ENCODE peak calls at places on chromosomes 7 and 10, in ten cellular contexts. L is GM23338; Q is GM23248; W is thyroid gland; Y is lower lobe of right lung; M is SJSA1; D is Panc1; N is thoracic aorta; K is kidney; F is CD8-positive, alpha-beta memory T cell. O is an unnamed sample.
A peak's percentile ranks its signal among the peaks of the same experiment; 100 is the strongest.

GRCh38 chr10:110036640-110037039 is 28.9 kb downstream of the ADD3 start:
- DNase-seq in F (no peak), Q (no peak), K (no peak), M (no peak), N (no peak), Y (no peak), W (no peak), D (no peak), L (no peak), O (no peak)

GRCh38 chr7:71868797-71869196 is 543.3 kb downstream of the CALN1 start:
- DNase-seq in F (no peak), K (no peak), D (peak; percentile 10), N (no peak), W (no peak), Y (no peak), L (no peak), M (peak; percentile 43), Q (peak; percentile 26), O (no peak)

GRCh38 chr7:8362723-8363369 is 70.6 kb upstream of the NXPH1 start:
- DNase-seq in M (no peak), W (no peak), Q (no peak), D (no peak), Y (no peak), K (no peak), L (peak; percentile 84), F (no peak), N (no peak), O (no peak)

GRCh38 chr10:58641095-58641531 is 128.4 kb downstream of the BICC1 start:
- DNase-seq in L (peak; percentile 40), Y (no peak), K (no peak), Q (peak; percentile 96), D (no peak), F (no peak), N (no peak), W (peak; percentile 6), M (peak; percentile 91), O (no peak)

GRCh38 chr7:66958708-66959350 is 36.6 kb downstream of the SBDS start:
- DNase-seq in N (no peak), F (no peak), Q (no peak), Y (no peak), L (no peak), M (no peak), K (no peak), D (no peak), W (no peak), O (peak; percentile 9)

GRCh38 chr7:138074540-138074939 is 1.7 kb upstream of the AKR1D1 start:
- DNase-seq in Y (no peak), D (no peak), F (no peak), K (no peak), W (no peak), M (no peak), Q (no peak), L (no peak), N (no peak), O (no peak)

GRCh38 chr10:13224210-13224995 is 9.8 kb downstream of the UCMA start:
- DNase-seq in N (no peak), D (no peak), Q (no peak), F (no peak), Y (no peak), W (no peak), L (no peak), K (no peak), M (no peak), O (no peak)

GRCh38 chr10:63429280-63429679 is 36.5 kb downstream of the JMJD1C start:
- DNase-seq in N (no peak), D (no peak), W (no peak), Q (peak; percentile 92), F (no peak), M (no peak), Y (no peak), L (no peak), K (no peak), O (no peak)

GRCh38 chr10:80472234-80473095 is 18.4 kb downstream of the TSPAN14 start:
- DNase-seq in Y (no peak), F (no peak), K (no peak), W (no peak), L (no peak), N (no peak), Q (peak; percentile 76), D (no peak), M (peak; percentile 69), O (no peak)

GRCh38 chr10:80474597-80474910 is 20.4 kb downstream of the TSPAN14 start:
- DNase-seq in Q (no peak), D (no peak), W (no peak), F (no peak), K (no peak), N (no peak), Y (no peak), L (no peak), M (no peak), O (no peak)

GRCh38 chr10:80473692-80474596 is 19.8 kb downstream of the TSPAN14 start:
- DNase-seq in Q (no peak), M (no peak), N (no peak), L (no peak), F (no peak), Y (no peak), W (no peak), K (no peak), D (no peak), O (no peak)

GRCh38 chr10:80471715-80472233 is 17.7 kb downstream of the TSPAN14 start:
- DNase-seq in M (no peak), W (peak; percentile 28), F (no peak), N (no peak), L (no peak), Y (no peak), D (no peak), K (peak; percentile 89), Q (no peak), O (no peak)

DNA sequence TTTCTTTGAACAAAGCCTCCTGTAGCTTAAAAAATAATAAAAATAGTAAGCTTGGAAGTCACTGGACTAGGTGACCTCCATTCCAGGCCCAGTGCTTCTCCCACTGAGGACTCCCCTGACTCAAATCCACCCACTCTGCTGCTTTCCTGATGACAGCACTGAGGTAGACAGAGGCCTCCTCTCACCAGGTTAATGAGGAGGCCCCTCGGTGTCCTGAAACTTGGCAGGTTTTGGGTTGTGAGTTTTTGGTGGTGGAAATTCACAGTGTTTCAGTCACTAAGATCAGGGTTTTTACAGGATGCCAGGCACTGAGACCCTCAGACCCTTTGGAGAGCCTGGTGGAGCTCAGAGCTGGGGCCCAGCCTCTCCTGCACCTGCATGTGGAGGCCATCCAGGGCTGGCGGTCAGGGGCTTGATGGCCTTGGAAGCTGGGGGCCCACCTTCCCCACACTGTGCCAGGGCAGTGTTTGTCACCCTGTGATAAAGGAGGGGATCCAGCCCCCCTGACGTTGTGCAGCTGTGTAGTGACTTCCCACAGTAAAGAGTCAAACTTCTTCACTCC is 19.1 kb downstream of the TSPAN14 start:
- DNase-seq in Q (no peak), Y (no peak), W (no peak), N (no peak), K (no peak), M (no peak), D (no peak), L (no peak), F (no peak), O (no peak)
- H3K27ac ChIP-seq in Q (peak overlapping the region; percentile 35), Y (peak overlapping the region; percentile 51), W (peak overlapping the region; percentile 99), N (no peak overlapping the region), K (peak overlapping the region; percentile 34), M (peak overlapping the region; percentile 16), D (no peak overlapping the region), L (no peak overlapping the region), F (peak overlapping the region; percentile 39), O (peak overlapping the region; percentile 98)

DNA sequence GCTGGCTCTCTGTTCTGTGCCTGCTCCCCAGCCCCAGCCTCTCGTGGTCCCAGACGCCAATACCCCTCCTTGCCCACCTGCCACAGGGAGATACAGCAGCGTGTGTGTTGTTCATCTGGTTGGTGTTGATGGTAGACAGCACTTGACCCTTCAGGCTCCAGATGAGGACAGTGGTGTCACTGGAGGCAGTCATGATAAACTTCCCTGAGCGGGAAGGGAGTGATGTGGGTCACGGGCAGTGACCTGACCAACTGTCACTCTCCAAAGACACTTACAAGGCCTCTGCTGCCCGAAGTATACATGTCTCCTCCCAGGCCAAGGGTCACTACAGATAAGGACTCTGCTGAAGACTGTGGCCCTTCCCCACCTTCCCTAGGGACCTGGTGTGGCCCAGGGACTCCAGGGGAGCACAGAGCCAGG is 5.6 kb downstream of the TBL2 start:
- DNase-seq in D (no peak), W (no peak), Q (no peak), F (no peak), Y (peak; percentile 14), N (no peak), K (no peak), L (no peak), M (no peak), O (no peak)
- H3K27ac ChIP-seq in D (no peak overlapping the region), W (no peak overlapping the region), Q (no peak overlapping the region), F (no peak overlapping the region), Y (no peak overlapping the region), N (no peak overlapping the region), K (no peak overlapping the region), L (no peak overlapping the region), M (no peak overlapping the region), O (no peak overlapping the region)

DNA sequence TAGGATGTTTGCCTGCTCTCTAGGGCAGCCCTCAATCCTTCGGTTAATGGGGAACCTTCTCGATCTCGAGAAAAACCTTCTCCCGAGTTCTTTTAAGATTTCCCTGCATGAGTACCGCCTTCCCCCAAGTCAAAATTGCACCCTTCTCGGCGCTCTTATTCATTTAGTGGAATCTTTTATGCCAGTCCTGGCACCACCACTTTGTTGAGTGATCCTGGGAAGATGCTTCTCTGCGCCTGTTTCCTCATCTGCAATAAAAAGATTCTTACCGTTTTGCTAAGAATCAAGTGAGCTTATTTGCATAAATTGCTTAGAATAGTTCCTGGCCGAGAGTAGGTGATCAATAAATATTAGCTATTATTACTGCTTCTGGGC is 697 bp downstream of the ARPC1A start:
- DNase-seq in L (no peak), D (no peak), M (no peak), Q (peak; percentile 40), N (no peak), Y (no peak), W (no peak), F (no peak), K (no peak), O (no peak)
- H3K27ac ChIP-seq in L (peak overlapping the region; percentile 78), D (peak overlapping the region; percentile 99), M (peak overlapping the region; percentile 52), Q (peak overlapping the region; percentile 82), N (peak overlapping the region; percentile 91), Y (peak overlapping the region; percentile 95), W (peak overlapping the region; percentile 82), F (peak overlapping the region; percentile 87), K (no peak overlapping the region), O (peak overlapping the region; percentile 90)

GRCh38 chr7:28378574-28379149 is 33.7 kb upstream of the CREB5 start:
- DNase-seq in F (no peak), Y (no peak), L (no peak), M (no peak), W (no peak), K (no peak), N (no peak), D (no peak), Q (peak; percentile 40), O (no peak)

GRCh38 chr7:28382146-28382545 is 30.2 kb upstream of the CREB5 start:
- DNase-seq in F (no peak), L (no peak), Q (no peak), M (no peak), D (no peak), N (no peak), K (no peak), Y (no peak), W (no peak), O (no peak)

GRCh38 chr7:28389504-28390385 is 22.6 kb upstream of the CREB5 start:
- DNase-seq in M (no peak), Q (peak; percentile 77), N (no peak), W (no peak), K (no peak), L (peak; percentile 85), Y (no peak), D (no peak), F (no peak), O (no peak)

GRCh38 chr7:28381466-28381865 is 30.9 kb upstream of the CREB5 start:
- DNase-seq in Y (no peak), K (no peak), W (no peak), M (no peak), F (no peak), L (no peak), N (no peak), D (no peak), Q (no peak), O (no peak)

GRCh38 chr7:28383949-28384348 is 28.4 kb upstream of the CREB5 start:
- DNase-seq in N (no peak), Q (no peak), D (no peak), L (no peak), Y (no peak), F (no peak), K (no peak), M (no peak), W (no peak), O (no peak)
- H3K27ac ChIP-seq in N (no peak overlapping the region), Q (no peak overlapping the region), D (no peak overlapping the region), L (no peak overlapping the region), Y (no peak overlapping the region), F (no peak overlapping the region), K (no peak overlapping the region), M (no peak overlapping the region), W (no peak overlapping the region), O (no peak overlapping the region)